ENCODE peak calls at places on chromosomes 6 and 20, in four cellular contexts. N, M, Q and Y are unnamed samples.

GRCh38 chr20:46050885-46051284 is 21.9 kb downstream of the SLC12A5 start:
- DNase-seq in N (no peak), M (no peak), Q (no peak), Y (no peak)

GRCh38 chr20:33908351-33908750 is 85.4 kb upstream of the RALY start:
- DNase-seq in N (no peak), M (peak; percentile 50), Q (no peak), Y (no peak)

GRCh38 chr6:157225575-157225995 is 97.7 kb downstream of the TMEM242 start:
- DNase-seq in N (no peak), M (no peak), Q (no peak), Y (no peak)

GRCh38 chr20:59007758-59008511 is 881 bp upstream of the CTSZ start:
- DNase-seq in N (no peak), M (no peak), Q (no peak), Y (no peak)

GRCh38 chr6:52330470-52330869 is 31.5 kb upstream of the PAQR8 start:
- DNase-seq in N (peak; percentile 65), M (no peak), Q (no peak), Y (no peak)

GRCh38 chr20:9920908-9921307 is 82.0 kb upstream of the PAK5 start:
- DNase-seq in N (no peak), M (no peak), Q (no peak), Y (no peak)

GRCh38 chr6:8879334-8879733 is 444.0 kb upstream of the SLC35B3 start:
- DNase-seq in N (peak; percentile 7), M (no peak), Q (no peak), Y (no peak)

GRCh38 chr6:37460805-37461204 is 27.8 kb downstream of the CMTR1 start:
- DNase-seq in N (no peak), M (no peak), Q (no peak), Y (no peak)

GRCh38 chr20:57391439-57392129 is 388 bp downstream of the RBM38 start:
- DNase-seq in N (no peak), M (peak; percentile 18), Q (no peak), Y (peak; percentile 30)

GRCh38 chr20:38286586-38287502 is 17.1 kb upstream of the BPI start:
- DNase-seq in N (no peak), M (no peak), Q (no peak), Y (no peak)

GRCh38 chr6:3022765-3023662 is 23.3 kb downstream of the NQO2 start:
- DNase-seq in N (no peak), M (peak; percentile 26), Q (no peak), Y (no peak)

DNA sequence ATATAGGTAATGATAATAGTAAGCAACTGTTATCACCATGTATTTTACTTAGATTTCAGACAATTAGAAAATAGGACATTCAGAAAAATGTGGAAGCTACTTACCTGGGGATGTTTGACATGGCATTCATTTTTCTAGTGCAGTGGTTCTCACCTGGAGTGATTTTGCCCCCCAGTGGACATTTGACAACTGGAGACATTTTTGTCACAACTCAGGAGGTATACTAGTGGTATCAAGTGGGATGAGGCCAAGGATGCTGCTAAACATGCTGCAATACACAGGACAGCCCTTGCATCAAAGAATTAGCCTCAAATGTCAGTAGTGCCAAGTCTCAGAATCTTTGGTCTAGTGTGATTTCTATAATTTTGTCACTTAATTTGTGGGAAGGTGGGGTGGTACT is 36.1 kb downstream of the NUS1 start:
- DNase-seq in N (peak; percentile 5), M (no peak), Q (no peak), Y (no peak)
- TF ChIP-seq CTCF in N (no peak), M (no peak), Q (no peak), Y (no peak)

GRCh38 chr6:18823782-18824386 is 436.7 kb downstream of the RNF144B start:
- DNase-seq in N (peak; percentile 23), M (peak; percentile 0), Q (no peak), Y (peak; percentile 58)

DNA sequence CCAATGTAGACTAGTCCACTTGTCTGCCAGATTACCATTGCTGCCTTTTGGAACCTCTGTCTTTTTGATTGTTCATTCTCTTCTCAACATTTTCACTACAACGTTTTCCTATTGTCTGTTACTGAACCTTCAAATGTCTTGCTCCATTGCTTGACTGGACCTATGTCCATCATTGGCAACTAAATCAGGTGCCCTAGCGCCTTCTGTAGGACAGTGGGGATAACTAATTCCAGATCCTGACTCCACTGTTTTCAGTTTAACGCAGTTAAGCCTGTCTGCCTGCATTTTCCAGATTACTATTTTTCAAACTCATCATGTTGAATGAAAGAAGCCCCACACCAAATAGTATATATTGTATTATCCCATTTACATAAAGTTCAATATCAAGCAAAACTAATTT is 433.6 kb downstream of the RNF144B start:
- DNase-seq in N (no peak), M (no peak), Q (no peak), Y (no peak)
- TF ChIP-seq CTCF in N (no peak), M (no peak), Q (no peak), Y (no peak)

GRCh38 chr6:128517124-128517523 is 3.3 kb downstream of the PTPRK start:
- DNase-seq in N (no peak), M (no peak), Q (no peak), Y (no peak)

GRCh38 chr6:128515550-128516513 is 4.6 kb downstream of the PTPRK start:
- DNase-seq in N (peak; percentile 55), M (peak; percentile 44), Q (no peak), Y (no peak)

GRCh38 chr6:128518531-128519131 is 1.8 kb downstream of the PTPRK start:
- DNase-seq in N (peak; percentile 38), M (peak; percentile 33), Q (no peak), Y (no peak)

GRCh38 chr6:128513878-128514277 is 6.5 kb downstream of the PTPRK start:
- DNase-seq in N (no peak), M (no peak), Q (no peak), Y (no peak)

DNA sequence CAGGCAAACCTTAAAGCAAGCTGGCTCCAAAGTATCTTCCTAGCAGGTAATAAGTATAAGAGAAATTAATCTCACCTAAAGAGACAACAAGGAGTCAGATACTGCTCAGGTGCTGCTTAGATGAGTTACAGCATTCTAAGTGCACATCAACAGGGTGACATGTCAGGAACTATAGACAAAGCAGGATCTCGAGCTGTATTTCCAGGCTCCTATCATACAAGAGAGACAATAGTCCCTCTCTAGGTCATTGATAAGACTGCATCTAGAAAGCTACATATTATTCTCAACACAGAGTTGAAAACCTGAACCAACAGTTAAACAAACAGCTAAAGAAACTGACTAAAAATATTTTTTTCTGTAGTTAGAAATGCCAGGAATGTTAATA is 3.9 kb downstream of the PTPRK start:
- DNase-seq in N (peak; percentile 65), M (peak; percentile 36), Q (no peak), Y (no peak)
- TF ChIP-seq CTCF in N (peak; percentile 43), M (peak; percentile 56), Q (peak; percentile 26), Y (peak; percentile 18)

DNA sequence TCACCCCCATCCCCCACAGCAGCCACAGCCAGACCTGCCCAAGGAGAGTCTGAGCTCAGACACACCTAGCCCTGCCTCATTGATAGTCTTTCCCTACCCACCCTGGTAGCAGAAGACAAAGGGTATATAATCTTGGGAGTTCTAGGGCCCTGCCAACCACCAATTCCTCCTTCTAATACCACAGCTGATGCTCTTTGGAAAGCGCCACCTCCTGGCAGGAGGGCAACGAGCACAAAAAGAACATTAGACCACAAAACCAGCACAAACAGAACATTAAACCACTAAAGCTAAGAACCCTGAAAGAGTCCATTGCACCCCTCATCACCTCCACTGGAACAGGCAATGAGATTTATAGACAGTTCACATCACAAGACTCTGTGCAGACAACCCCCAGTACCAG is 195.8 kb upstream of the FUT9 start:
- DNase-seq in N (no peak), M (no peak), Q (no peak), Y (no peak)
- TF ChIP-seq CTCF in N (no peak), M (no peak), Q (no peak), Y (no peak)

DNA sequence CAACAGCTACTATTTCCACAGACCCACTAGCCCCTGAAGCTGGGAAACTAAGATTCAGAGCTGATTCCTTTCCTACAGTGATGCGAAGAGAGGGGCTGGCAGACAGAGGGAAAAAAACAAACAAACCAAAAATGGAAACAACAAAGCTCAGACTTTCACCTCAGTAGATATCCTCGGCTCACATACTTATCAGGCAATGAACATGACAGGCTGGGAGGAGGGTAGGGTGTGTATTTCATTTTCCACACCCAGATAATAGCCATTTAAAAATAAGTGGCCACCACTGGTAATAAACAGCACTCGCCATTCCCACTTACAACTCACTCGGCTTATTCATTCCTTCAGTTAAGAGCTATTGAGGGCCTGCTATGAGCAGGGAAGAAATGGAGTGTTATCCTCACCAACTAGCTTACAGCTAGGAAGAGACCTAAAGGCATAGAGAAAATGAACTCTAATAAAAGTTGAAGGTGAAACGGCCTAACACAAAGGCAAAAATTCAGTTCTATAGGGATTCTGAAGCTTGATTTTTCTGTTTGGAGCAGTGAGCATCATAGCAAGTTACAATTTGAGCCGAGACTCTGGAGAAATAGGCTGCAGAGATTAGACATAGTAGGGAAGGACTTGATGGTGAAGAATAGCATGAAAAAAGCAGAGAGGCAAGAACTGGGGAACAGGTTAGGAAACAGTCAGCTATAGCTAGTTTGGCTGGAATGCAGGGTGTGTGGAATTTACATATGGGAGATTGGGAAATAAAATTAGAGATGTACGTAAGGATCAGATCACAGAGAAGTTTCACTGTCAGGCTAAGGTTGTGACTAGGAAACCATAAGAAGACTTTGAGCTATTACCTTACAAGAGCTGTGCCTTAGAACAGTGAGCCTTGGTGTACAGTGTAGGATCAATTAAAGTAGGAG is 31.8 kb upstream of the SPTLC3 start:
- DNase-seq in N (no peak), M (no peak), Q (no peak), Y (no peak)
- TF ChIP-seq CTCF in N (no peak), M (no peak), Q (no peak), Y (no peak)

GRCh38 chr6:617485-618100 is 39.3 kb downstream of the HUS1B start:
- DNase-seq in N (no peak), M (no peak), Q (no peak), Y (no peak)
- TF ChIP-seq CTCF in N (peak; percentile 1), M (no peak), Q (no peak), Y (no peak)